ENCODE peak calls at places on chromosomes 3 and 15, in five cellular contexts. A is adrenal gland, Y is uterus, Z is tibial nerve, D is prostate gland. R is an unnamed sample. For H3K36me3, the result is how much of the 10 kb centered on the place peaks cover.

GRCh38 chr15:101676965-101677364 is 24.8 kb upstream of the TM2D3 start:
- DNase-seq in D (no peak), A (no peak), Y (no peak), Z (no peak), R (no peak)

GRCh38 chr3:30733229-30733628 is 126.8 kb downstream of the TGFBR2 start:
- DNase-seq in Z (no peak), Y (no peak), D (no peak), A (no peak), R (no peak)

GRCh38 chr3:141229132-141229531 is 2.5 kb upstream of the PXYLP1 start:
- DNase-seq in D (no peak), Y (no peak), Z (no peak), A (no peak), R (no peak)

GRCh38 chr15:75232826-75233503 is 25.2 kb upstream of the GOLGA6C start:
- DNase-seq in Y (no peak), A (no peak), D (no peak), Z (no peak), R (no peak)

GRCh38 chr15:75181780-75182179 is 19.9 kb upstream of the C15orf39 start:
- DNase-seq in A (no peak), Y (no peak), D (no peak), Z (no peak), R (no peak)

GRCh38 chr15:22949074-22949547 is 31.1 kb downstream of the CYFIP1 start:
- DNase-seq in D (no peak), Y (peak), A (no peak), Z (peak), R (no peak)

GRCh38 chr3:150757768-150758167 is 5.2 kb downstream of the SIAH2 start:
- DNase-seq in Z (no peak), D (no peak), A (no peak), Y (no peak), R (no peak)

GRCh38 chr3:108091498-108092259 is 848 bp upstream of the CD47 start:
- DNase-seq in D (no peak), A (no peak), Y (no peak), Z (no peak), R (no peak)

GRCh38 chr3:49707113-49707480 is 12.4 kb downstream of the AMIGO3 start:
- DNase-seq in D (no peak), Y (no peak), A (no peak), Z (no peak), R (no peak)

GRCh38 chr3:118838871-118839270 is 195.8 kb downstream of the IGSF11 start:
- DNase-seq in D (no peak), A (no peak), Y (no peak), Z (no peak), R (no peak)

GRCh38 chr15:70152070-70152480 is 54.4 kb upstream of the TLE3 start:
- DNase-seq in A (no peak), Y (no peak), D (peak), Z (no peak), R (no peak)

GRCh38 chr3:177338697-177339219 is 141.5 kb upstream of the TBL1XR1 start:
- DNase-seq in Y (no peak), A (peak), D (no peak), Z (no peak), R (no peak)

GRCh38 chr15:36951747-36952247 is 148.6 kb downstream of the MEIS2 start:
- DNase-seq in Y (no peak), A (no peak), D (no peak), Z (no peak), R (no peak)

GRCh38 chr15:90079619-90080559 is 22.4 kb downstream of the IDH2 start:
- DNase-seq in D (no peak), Z (no peak), A (no peak), Y (no peak), R (no peak)

GRCh38 chr15:90080818-90081382 is 21.4 kb downstream of the IDH2 start:
- DNase-seq in Y (no peak), A (no peak), Z (no peak), D (no peak), R (no peak)

GRCh38 chr15:90083419-90083818 is 18.8 kb downstream of the IDH2 start:
- DNase-seq in D (no peak), Z (no peak), A (no peak), Y (no peak), R (no peak)

GRCh38 chr15:90083954-90084607 is 18.2 kb downstream of the IDH2 start:
- DNase-seq in Z (no peak), D (no peak), A (no peak), Y (no peak), R (no peak)

GRCh38 chr15:90082140-90082713 is 20.0 kb downstream of the IDH2 start:
- DNase-seq in Z (no peak), A (no peak), D (no peak), Y (no peak), R (no peak)
- H3K36me3 ChIP-seq in Z (under half), A (under half), D (under half), Y (under half), R (under half)

GRCh38 chr3:194133661-194134230 is 2.2 kb upstream of the HES1 start:
- DNase-seq in Z (peak), A (peak), D (peak), Y (peak), R (peak)
- TF ChIP-seq POLR2A in Z (no peak), A (peak), D (no peak), Y (no peak), R (no peak)

GRCh38 chr3:111336511-111336910 is 205.5 kb upstream of the CD96 start:
- DNase-seq in Z (no peak), Y (no peak), D (no peak), A (no peak), R (no peak)
- H3K36me3 ChIP-seq in Z (under half), Y (under half), D (under half), A (under half), R (under half)

GRCh38 chr15:40441736-40442531 is 1.2 kb downstream of the BAHD1 start:
- DNase-seq in D (no peak), Z (no peak), Y (peak), A (no peak), R (no peak)

GRCh38 chr15:40439461-40440299 is 1.1 kb upstream of the BAHD1 start:
- DNase-seq in D (no peak), Z (no peak), A (peak), Y (peak), R (no peak)

GRCh38 chr15:40438712-40439111 is 2.0 kb upstream of the BAHD1 start:
- DNase-seq in D (no peak), Z (no peak), Y (no peak), A (peak), R (no peak)

GRCh38 chr15:40441012-40441735 is 421 bp downstream of the BAHD1 start:
- DNase-seq in Z (no peak), D (no peak), A (peak), Y (no peak), R (no peak)

GRCh38 chr15:40440300-40441011 is at the start of gene BAHD1:
- DNase-seq in Z (peak), A (peak), D (peak), Y (peak), R (peak)
- TF ChIP-seq POLR2A in Z (peak), A (peak), D (peak), Y (no peak), R (peak)

GRCh38 chr15:28190391-28191174 is 91.5 kb upstream of the OCA2 start:
- DNase-seq in Z (no peak), Y (no peak), D (no peak), A (no peak), R (no peak)
- H3K36me3 ChIP-seq in Z (under half), Y (under half), D (under half), A (half or more), R (under half)

GRCh38 chr15:31344824-31345605 is 18.4 kb downstream of the KLF13 start:
- DNase-seq in D (no peak), Y (no peak), Z (no peak), A (no peak), R (peak)
- TF ChIP-seq POLR2A in D (no peak), Y (no peak), Z (no peak), A (no peak), R (peak)

GRCh38 chr3:12127366-12127765 is 31.3 kb downstream of the TIMP4 start:
- DNase-seq in A (no peak), Y (no peak), D (no peak), Z (no peak), R (no peak)
- H3K36me3 ChIP-seq in A (under half), Y (under half), D (under half), Z (under half), R (under half)

DNA sequence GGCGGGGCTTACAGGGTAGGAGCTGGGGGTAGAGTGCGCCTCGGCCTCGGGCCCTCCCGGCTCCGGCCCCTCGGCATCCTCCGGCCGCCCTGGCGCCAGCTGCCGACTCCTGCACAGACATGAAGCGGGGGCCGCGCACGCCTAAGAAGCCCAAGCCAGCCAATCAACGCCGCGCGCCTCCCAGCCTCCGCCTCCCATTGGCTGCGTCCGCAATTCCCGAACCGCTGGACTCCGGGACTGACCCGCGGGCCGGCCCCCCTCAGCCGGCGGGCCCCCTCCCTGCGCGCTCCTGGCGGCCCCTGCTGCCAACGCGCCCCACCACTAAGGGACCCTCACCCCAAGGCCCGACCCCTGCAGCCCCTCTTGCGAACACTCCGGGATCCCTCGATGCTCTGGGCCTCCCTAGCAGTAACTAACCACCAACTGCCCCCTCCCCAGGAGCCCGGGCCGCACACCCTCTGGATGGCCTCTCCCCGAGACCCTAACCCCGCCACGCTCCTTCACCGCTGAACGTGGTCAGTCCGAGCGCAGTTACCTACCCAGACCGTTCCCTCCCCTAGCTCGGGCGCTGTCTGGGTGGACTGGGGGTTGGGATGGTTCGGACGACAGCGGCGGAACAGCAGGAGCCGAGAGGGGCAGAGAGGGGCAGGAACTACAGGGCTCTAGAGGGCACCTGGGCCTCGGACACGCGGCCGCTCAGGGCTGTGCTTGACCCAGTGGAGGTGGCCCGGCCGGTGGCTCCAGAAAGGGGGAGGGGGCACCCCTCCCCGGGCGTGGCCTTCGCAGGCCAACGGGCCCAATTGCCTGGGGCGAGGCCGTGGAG is 5.0 kb downstream of the GATA2 start:
- DNase-seq in Y (peak), Z (peak), A (peak), D (peak), R (peak)
- TF ChIP-seq POLR2A in Y (peak), Z (peak), A (peak), D (peak), R (peak)

R was measured in gastrocnemius medialis.